ENCODE peak calls at places on chromosomes 4 and X, in nine cellular contexts. One of them, this sample, is unnamed.

GRCh38 chr4:184752496-184753275 is 18.8 kb upstream of the CENPU start:
- DNase-seq in stimulated activated CD4-positive, alpha-beta T cell treated with anti-CD3 and anti-CD28 coated beads, TNF-alpha, amount 100 ng/mL, for 48 hours: no peak
- DNase-seq in stimulated activated naive CD8-positive, alpha-beta T cell treated with anti-CD3 and anti-CD28 coated beads, Interleukin-15, Interleukin-2, amounts not matched to agents 100 U/mL and 50 U/mL, for 24 hours: no peak
- DNase-seq in left cardiac atrium: no peak
- DNase-seq in activated CD8-positive, alpha-beta memory T cell treated with anti-CD3 and anti-CD28 coated beads, Interleukin-2, amount 10 ng/mL, durations not matched to agents 7 days and 5 days: no peak
- DNase-seq in mesenchymal stem cell: no peak
- DNase-seq in NCI-H82: no peak
- DNase-seq in epithelial cell of esophagus: no peak
- DNase-seq in pons: no peak
- DNase-seq in this sample: no peak

GRCh38 chr4:134024251-134024650 is 177.3 kb downstream of the PABPC4L start:
- DNase-seq in left cardiac atrium: no peak
- DNase-seq in pons: peak
- DNase-seq in NCI-H82: peak
- DNase-seq in activated CD8-positive, alpha-beta memory T cell treated with anti-CD3 and anti-CD28 coated beads, Interleukin-2, amount 10 ng/mL, durations not matched to agents 7 days and 5 days: no peak
- DNase-seq in epithelial cell of esophagus: peak
- DNase-seq in stimulated activated CD4-positive, alpha-beta T cell treated with anti-CD3 and anti-CD28 coated beads, TNF-alpha, amount 100 ng/mL, for 48 hours: no peak
- DNase-seq in mesenchymal stem cell: peak
- DNase-seq in stimulated activated naive CD8-positive, alpha-beta T cell treated with anti-CD3 and anti-CD28 coated beads, Interleukin-15, Interleukin-2, amounts not matched to agents 100 U/mL and 50 U/mL, for 24 hours: no peak
- DNase-seq in this sample: peak

GRCh38 chrX:115940888-115941332 is 229.6 kb upstream of the AGTR2 start:
- DNase-seq in mesenchymal stem cell: peak
- DNase-seq in stimulated activated naive CD8-positive, alpha-beta T cell treated with anti-CD3 and anti-CD28 coated beads, Interleukin-15, Interleukin-2, amounts not matched to agents 100 U/mL and 50 U/mL, for 24 hours: no peak
- DNase-seq in stimulated activated CD4-positive, alpha-beta T cell treated with anti-CD3 and anti-CD28 coated beads, TNF-alpha, amount 100 ng/mL, for 48 hours: no peak
- DNase-seq in pons: peak
- DNase-seq in left cardiac atrium: peak
- DNase-seq in NCI-H82: peak
- DNase-seq in epithelial cell of esophagus: peak
- DNase-seq in activated CD8-positive, alpha-beta memory T cell treated with anti-CD3 and anti-CD28 coated beads, Interleukin-2, amount 10 ng/mL, durations not matched to agents 7 days and 5 days: no peak
- DNase-seq in this sample: no peak

GRCh38 chrX:627510-627964 is 3.1 kb upstream of the SHOX start:
- DNase-seq in NCI-H82: peak
- DNase-seq in mesenchymal stem cell: no peak
- DNase-seq in activated CD8-positive, alpha-beta memory T cell treated with anti-CD3 and anti-CD28 coated beads, Interleukin-2, amount 10 ng/mL, durations not matched to agents 7 days and 5 days: no peak
- DNase-seq in left cardiac atrium: no peak
- DNase-seq in epithelial cell of esophagus: no peak
- DNase-seq in stimulated activated naive CD8-positive, alpha-beta T cell treated with anti-CD3 and anti-CD28 coated beads, Interleukin-15, Interleukin-2, amounts not matched to agents 100 U/mL and 50 U/mL, for 24 hours: no peak
- DNase-seq in pons: no peak
- DNase-seq in stimulated activated CD4-positive, alpha-beta T cell treated with anti-CD3 and anti-CD28 coated beads, TNF-alpha, amount 100 ng/mL, for 48 hours: no peak
- DNase-seq in this sample: no peak

GRCh38 chrX:3262906-3263305 is 83.5 kb downstream of the MXRA5 start:
- DNase-seq in left cardiac atrium: no peak
- DNase-seq in activated CD8-positive, alpha-beta memory T cell treated with anti-CD3 and anti-CD28 coated beads, Interleukin-2, amount 10 ng/mL, durations not matched to agents 7 days and 5 days: no peak
- DNase-seq in NCI-H82: no peak
- DNase-seq in stimulated activated naive CD8-positive, alpha-beta T cell treated with anti-CD3 and anti-CD28 coated beads, Interleukin-15, Interleukin-2, amounts not matched to agents 100 U/mL and 50 U/mL, for 24 hours: no peak
- DNase-seq in mesenchymal stem cell: peak
- DNase-seq in pons: no peak
- DNase-seq in epithelial cell of esophagus: peak
- DNase-seq in stimulated activated CD4-positive, alpha-beta T cell treated with anti-CD3 and anti-CD28 coated beads, TNF-alpha, amount 100 ng/mL, for 48 hours: no peak
- DNase-seq in this sample: peak

GRCh38 chr4:166252487-166253402 is 379.7 kb downstream of the TLL1 start:
- DNase-seq in mesenchymal stem cell: peak
- DNase-seq in pons: no peak
- DNase-seq in activated CD8-positive, alpha-beta memory T cell treated with anti-CD3 and anti-CD28 coated beads, Interleukin-2, amount 10 ng/mL, durations not matched to agents 7 days and 5 days: no peak
- DNase-seq in epithelial cell of esophagus: peak
- DNase-seq in NCI-H82: peak
- DNase-seq in stimulated activated CD4-positive, alpha-beta T cell treated with anti-CD3 and anti-CD28 coated beads, TNF-alpha, amount 100 ng/mL, for 48 hours: no peak
- DNase-seq in stimulated activated naive CD8-positive, alpha-beta T cell treated with anti-CD3 and anti-CD28 coated beads, Interleukin-15, Interleukin-2, amounts not matched to agents 100 U/mL and 50 U/mL, for 24 hours: no peak
- DNase-seq in left cardiac atrium: peak
- DNase-seq in this sample: peak

GRCh38 chr4:3729188-3729884 is 36.8 kb upstream of the ADRA2C start:
- DNase-seq in pons: no peak
- DNase-seq in NCI-H82: no peak
- DNase-seq in left cardiac atrium: no peak
- DNase-seq in stimulated activated CD4-positive, alpha-beta T cell treated with anti-CD3 and anti-CD28 coated beads, TNF-alpha, amount 100 ng/mL, for 48 hours: no peak
- DNase-seq in activated CD8-positive, alpha-beta memory T cell treated with anti-CD3 and anti-CD28 coated beads, Interleukin-2, amount 10 ng/mL, durations not matched to agents 7 days and 5 days: no peak
- DNase-seq in stimulated activated naive CD8-positive, alpha-beta T cell treated with anti-CD3 and anti-CD28 coated beads, Interleukin-15, Interleukin-2, amounts not matched to agents 100 U/mL and 50 U/mL, for 24 hours: no peak
- DNase-seq in mesenchymal stem cell: no peak
- DNase-seq in epithelial cell of esophagus: no peak
- DNase-seq in this sample: no peak

GRCh38 chr4:2891294-2891693 is 47.6 kb downstream of the ADD1 start:
- DNase-seq in activated CD8-positive, alpha-beta memory T cell treated with anti-CD3 and anti-CD28 coated beads, Interleukin-2, amount 10 ng/mL, durations not matched to agents 7 days and 5 days: no peak
- DNase-seq in stimulated activated naive CD8-positive, alpha-beta T cell treated with anti-CD3 and anti-CD28 coated beads, Interleukin-15, Interleukin-2, amounts not matched to agents 100 U/mL and 50 U/mL, for 24 hours: no peak
- DNase-seq in epithelial cell of esophagus: peak
- DNase-seq in NCI-H82: no peak
- DNase-seq in mesenchymal stem cell: peak
- DNase-seq in stimulated activated CD4-positive, alpha-beta T cell treated with anti-CD3 and anti-CD28 coated beads, TNF-alpha, amount 100 ng/mL, for 48 hours: no peak
- DNase-seq in left cardiac atrium: no peak
- DNase-seq in pons: no peak
- DNase-seq in this sample: peak

GRCh38 chrX:109783712-109784109 is 50.7 kb upstream of the ACSL4 start:
- DNase-seq in NCI-H82: no peak
- DNase-seq in stimulated activated CD4-positive, alpha-beta T cell treated with anti-CD3 and anti-CD28 coated beads, TNF-alpha, amount 100 ng/mL, for 48 hours: no peak
- DNase-seq in left cardiac atrium: peak
- DNase-seq in epithelial cell of esophagus: peak
- DNase-seq in stimulated activated naive CD8-positive, alpha-beta T cell treated with anti-CD3 and anti-CD28 coated beads, Interleukin-15, Interleukin-2, amounts not matched to agents 100 U/mL and 50 U/mL, for 24 hours: no peak
- DNase-seq in pons: no peak
- DNase-seq in activated CD8-positive, alpha-beta memory T cell treated with anti-CD3 and anti-CD28 coated beads, Interleukin-2, amount 10 ng/mL, durations not matched to agents 7 days and 5 days: no peak
- DNase-seq in mesenchymal stem cell: no peak
- DNase-seq in this sample: peak

GRCh38 chr4:26337612-26338011 is 16.8 kb downstream of the RBPJ start:
- DNase-seq in epithelial cell of esophagus: no peak
- DNase-seq in stimulated activated CD4-positive, alpha-beta T cell treated with anti-CD3 and anti-CD28 coated beads, TNF-alpha, amount 100 ng/mL, for 48 hours: no peak
- DNase-seq in stimulated activated naive CD8-positive, alpha-beta T cell treated with anti-CD3 and anti-CD28 coated beads, Interleukin-15, Interleukin-2, amounts not matched to agents 100 U/mL and 50 U/mL, for 24 hours: no peak
- DNase-seq in left cardiac atrium: no peak
- DNase-seq in NCI-H82: no peak
- DNase-seq in mesenchymal stem cell: no peak
- DNase-seq in pons: no peak
- DNase-seq in activated CD8-positive, alpha-beta memory T cell treated with anti-CD3 and anti-CD28 coated beads, Interleukin-2, amount 10 ng/mL, durations not matched to agents 7 days and 5 days: no peak
- DNase-seq in this sample: no peak

GRCh38 chr4:22653752-22654151 is 39.0 kb upstream of the GBA3 start:
- DNase-seq in stimulated activated naive CD8-positive, alpha-beta T cell treated with anti-CD3 and anti-CD28 coated beads, Interleukin-15, Interleukin-2, amounts not matched to agents 100 U/mL and 50 U/mL, for 24 hours: no peak
- DNase-seq in activated CD8-positive, alpha-beta memory T cell treated with anti-CD3 and anti-CD28 coated beads, Interleukin-2, amount 10 ng/mL, durations not matched to agents 7 days and 5 days: no peak
- DNase-seq in stimulated activated CD4-positive, alpha-beta T cell treated with anti-CD3 and anti-CD28 coated beads, TNF-alpha, amount 100 ng/mL, for 48 hours: no peak
- DNase-seq in mesenchymal stem cell: no peak
- DNase-seq in epithelial cell of esophagus: no peak
- DNase-seq in left cardiac atrium: no peak
- DNase-seq in NCI-H82: no peak
- DNase-seq in pons: no peak
- DNase-seq in this sample: no peak

GRCh38 chr4:153122855-153123254 is 81.4 kb upstream of the TRIM2 start:
- DNase-seq in left cardiac atrium: no peak
- DNase-seq in NCI-H82: no peak
- DNase-seq in activated CD8-positive, alpha-beta memory T cell treated with anti-CD3 and anti-CD28 coated beads, Interleukin-2, amount 10 ng/mL, durations not matched to agents 7 days and 5 days: peak
- DNase-seq in stimulated activated CD4-positive, alpha-beta T cell treated with anti-CD3 and anti-CD28 coated beads, TNF-alpha, amount 100 ng/mL, for 48 hours: no peak
- DNase-seq in stimulated activated naive CD8-positive, alpha-beta T cell treated with anti-CD3 and anti-CD28 coated beads, Interleukin-15, Interleukin-2, amounts not matched to agents 100 U/mL and 50 U/mL, for 24 hours: no peak
- DNase-seq in mesenchymal stem cell: no peak
- DNase-seq in epithelial cell of esophagus: no peak
- DNase-seq in pons: no peak
- DNase-seq in this sample: no peak

GRCh38 chr4:181528570-181529184 is 714.5 kb upstream of the TENM3 start:
- DNase-seq in mesenchymal stem cell: peak
- DNase-seq in activated CD8-positive, alpha-beta memory T cell treated with anti-CD3 and anti-CD28 coated beads, Interleukin-2, amount 10 ng/mL, durations not matched to agents 7 days and 5 days: peak
- DNase-seq in stimulated activated CD4-positive, alpha-beta T cell treated with anti-CD3 and anti-CD28 coated beads, TNF-alpha, amount 100 ng/mL, for 48 hours: no peak
- DNase-seq in left cardiac atrium: peak
- DNase-seq in pons: peak
- DNase-seq in epithelial cell of esophagus: peak
- DNase-seq in NCI-H82: peak
- DNase-seq in stimulated activated naive CD8-positive, alpha-beta T cell treated with anti-CD3 and anti-CD28 coated beads, Interleukin-15, Interleukin-2, amounts not matched to agents 100 U/mL and 50 U/mL, for 24 hours: peak
- DNase-seq in this sample: peak

GRCh38 chr4:150782311-150782710 is 200.4 kb downstream of the MAB21L2 start:
- DNase-seq in activated CD8-positive, alpha-beta memory T cell treated with anti-CD3 and anti-CD28 coated beads, Interleukin-2, amount 10 ng/mL, durations not matched to agents 7 days and 5 days: no peak
- DNase-seq in NCI-H82: peak
- DNase-seq in epithelial cell of esophagus: no peak
- DNase-seq in left cardiac atrium: no peak
- DNase-seq in stimulated activated CD4-positive, alpha-beta T cell treated with anti-CD3 and anti-CD28 coated beads, TNF-alpha, amount 100 ng/mL, for 48 hours: no peak
- DNase-seq in pons: peak
- DNase-seq in stimulated activated naive CD8-positive, alpha-beta T cell treated with anti-CD3 and anti-CD28 coated beads, Interleukin-15, Interleukin-2, amounts not matched to agents 100 U/mL and 50 U/mL, for 24 hours: no peak
- DNase-seq in mesenchymal stem cell: peak
- DNase-seq in this sample: no peak

GRCh38 chrX:33109858-33110257 is 101.5 kb downstream of the DMD start:
- DNase-seq in stimulated activated CD4-positive, alpha-beta T cell treated with anti-CD3 and anti-CD28 coated beads, TNF-alpha, amount 100 ng/mL, for 48 hours: no peak
- DNase-seq in epithelial cell of esophagus: no peak
- DNase-seq in mesenchymal stem cell: no peak
- DNase-seq in NCI-H82: no peak
- DNase-seq in left cardiac atrium: no peak
- DNase-seq in stimulated activated naive CD8-positive, alpha-beta T cell treated with anti-CD3 and anti-CD28 coated beads, Interleukin-15, Interleukin-2, amounts not matched to agents 100 U/mL and 50 U/mL, for 24 hours: no peak
- DNase-seq in activated CD8-positive, alpha-beta memory T cell treated with anti-CD3 and anti-CD28 coated beads, Interleukin-2, amount 10 ng/mL, durations not matched to agents 7 days and 5 days: no peak
- DNase-seq in pons: peak
- DNase-seq in this sample: no peak

GRCh38 chrX:132488819-132489255 is at the start of gene MBNL3:
- DNase-seq in stimulated activated CD4-positive, alpha-beta T cell treated with anti-CD3 and anti-CD28 coated beads, TNF-alpha, amount 100 ng/mL, for 48 hours: peak
- DNase-seq in stimulated activated naive CD8-positive, alpha-beta T cell treated with anti-CD3 and anti-CD28 coated beads, Interleukin-15, Interleukin-2, amounts not matched to agents 100 U/mL and 50 U/mL, for 24 hours: peak
- DNase-seq in NCI-H82: peak
- DNase-seq in left cardiac atrium: peak
- DNase-seq in activated CD8-positive, alpha-beta memory T cell treated with anti-CD3 and anti-CD28 coated beads, Interleukin-2, amount 10 ng/mL, durations not matched to agents 7 days and 5 days: peak
- DNase-seq in pons: peak
- DNase-seq in mesenchymal stem cell: peak
- DNase-seq in epithelial cell of esophagus: peak
- DNase-seq in this sample: peak

GRCh38 chr4:163467371-163467770 is 6.2 kb downstream of the TKTL2 start:
- DNase-seq in epithelial cell of esophagus: peak
- DNase-seq in pons: no peak
- DNase-seq in activated CD8-positive, alpha-beta memory T cell treated with anti-CD3 and anti-CD28 coated beads, Interleukin-2, amount 10 ng/mL, durations not matched to agents 7 days and 5 days: no peak
- DNase-seq in left cardiac atrium: no peak
- DNase-seq in NCI-H82: no peak
- DNase-seq in stimulated activated naive CD8-positive, alpha-beta T cell treated with anti-CD3 and anti-CD28 coated beads, Interleukin-15, Interleukin-2, amounts not matched to agents 100 U/mL and 50 U/mL, for 24 hours: no peak
- DNase-seq in mesenchymal stem cell: no peak
- DNase-seq in stimulated activated CD4-positive, alpha-beta T cell treated with anti-CD3 and anti-CD28 coated beads, TNF-alpha, amount 100 ng/mL, for 48 hours: no peak
- DNase-seq in this sample: no peak

GRCh38 chrX:87098477-87098876 is 419.1 kb upstream of the KLHL4 start:
- DNase-seq in stimulated activated CD4-positive, alpha-beta T cell treated with anti-CD3 and anti-CD28 coated beads, TNF-alpha, amount 100 ng/mL, for 48 hours: no peak
- DNase-seq in NCI-H82: no peak
- DNase-seq in activated CD8-positive, alpha-beta memory T cell treated with anti-CD3 and anti-CD28 coated beads, Interleukin-2, amount 10 ng/mL, durations not matched to agents 7 days and 5 days: no peak
- DNase-seq in stimulated activated naive CD8-positive, alpha-beta T cell treated with anti-CD3 and anti-CD28 coated beads, Interleukin-15, Interleukin-2, amounts not matched to agents 100 U/mL and 50 U/mL, for 24 hours: no peak
- DNase-seq in epithelial cell of esophagus: no peak
- DNase-seq in left cardiac atrium: no peak
- DNase-seq in mesenchymal stem cell: no peak
- DNase-seq in pons: no peak
- DNase-seq in this sample: no peak

GRCh38 chr4:79682161-79682560 is 274.1 kb upstream of the GK2 start:
- DNase-seq in activated CD8-positive, alpha-beta memory T cell treated with anti-CD3 and anti-CD28 coated beads, Interleukin-2, amount 10 ng/mL, durations not matched to agents 7 days and 5 days: no peak
- DNase-seq in left cardiac atrium: no peak
- DNase-seq in NCI-H82: no peak
- DNase-seq in epithelial cell of esophagus: peak
- DNase-seq in pons: no peak
- DNase-seq in mesenchymal stem cell: no peak
- DNase-seq in stimulated activated CD4-positive, alpha-beta T cell treated with anti-CD3 and anti-CD28 coated beads, TNF-alpha, amount 100 ng/mL, for 48 hours: no peak
- DNase-seq in stimulated activated naive CD8-positive, alpha-beta T cell treated with anti-CD3 and anti-CD28 coated beads, Interleukin-15, Interleukin-2, amounts not matched to agents 100 U/mL and 50 U/mL, for 24 hours: no peak
- DNase-seq in this sample: peak

GRCh38 chrX:71366674-71367256 is 608 bp downstream of the TAF1 start:
- DNase-seq in NCI-H82: peak
- DNase-seq in epithelial cell of esophagus: peak
- DNase-seq in left cardiac atrium: no peak
- DNase-seq in pons: no peak
- DNase-seq in stimulated activated CD4-positive, alpha-beta T cell treated with anti-CD3 and anti-CD28 coated beads, TNF-alpha, amount 100 ng/mL, for 48 hours: no peak
- DNase-seq in stimulated activated naive CD8-positive, alpha-beta T cell treated with anti-CD3 and anti-CD28 coated beads, Interleukin-15, Interleukin-2, amounts not matched to agents 100 U/mL and 50 U/mL, for 24 hours: peak
- DNase-seq in activated CD8-positive, alpha-beta memory T cell treated with anti-CD3 and anti-CD28 coated beads, Interleukin-2, amount 10 ng/mL, durations not matched to agents 7 days and 5 days: peak
- DNase-seq in mesenchymal stem cell: peak
- DNase-seq in this sample: no peak

GRCh38 chrX:140477987-140478386 is 26.9 kb downstream of the SOX3 start:
- DNase-seq in NCI-H82: no peak
- DNase-seq in stimulated activated naive CD8-positive, alpha-beta T cell treated with anti-CD3 and anti-CD28 coated beads, Interleukin-15, Interleukin-2, amounts not matched to agents 100 U/mL and 50 U/mL, for 24 hours: no peak
- DNase-seq in stimulated activated CD4-positive, alpha-beta T cell treated with anti-CD3 and anti-CD28 coated beads, TNF-alpha, amount 100 ng/mL, for 48 hours: no peak
- DNase-seq in mesenchymal stem cell: no peak
- DNase-seq in activated CD8-positive, alpha-beta memory T cell treated with anti-CD3 and anti-CD28 coated beads, Interleukin-2, amount 10 ng/mL, durations not matched to agents 7 days and 5 days: no peak
- DNase-seq in left cardiac atrium: no peak
- DNase-seq in pons: no peak
- DNase-seq in epithelial cell of esophagus: no peak
- DNase-seq in this sample: no peak

GRCh38 chr4:24236532-24236931 is 346.7 kb upstream of the PPARGC1A start:
- DNase-seq in left cardiac atrium: no peak
- DNase-seq in stimulated activated CD4-positive, alpha-beta T cell treated with anti-CD3 and anti-CD28 coated beads, TNF-alpha, amount 100 ng/mL, for 48 hours: no peak
- DNase-seq in NCI-H82: no peak
- DNase-seq in epithelial cell of esophagus: peak
- DNase-seq in activated CD8-positive, alpha-beta memory T cell treated with anti-CD3 and anti-CD28 coated beads, Interleukin-2, amount 10 ng/mL, durations not matched to agents 7 days and 5 days: no peak
- DNase-seq in stimulated activated naive CD8-positive, alpha-beta T cell treated with anti-CD3 and anti-CD28 coated beads, Interleukin-15, Interleukin-2, amounts not matched to agents 100 U/mL and 50 U/mL, for 24 hours: no peak
- DNase-seq in mesenchymal stem cell: peak
- DNase-seq in pons: no peak
- DNase-seq in this sample: no peak

GRCh38 chr4:100060765-100061416 is 110.8 kb upstream of the H2AZ1 start:
- DNase-seq in left cardiac atrium: no peak
- DNase-seq in activated CD8-positive, alpha-beta memory T cell treated with anti-CD3 and anti-CD28 coated beads, Interleukin-2, amount 10 ng/mL, durations not matched to agents 7 days and 5 days: no peak
- DNase-seq in epithelial cell of esophagus: no peak
- DNase-seq in stimulated activated CD4-positive, alpha-beta T cell treated with anti-CD3 and anti-CD28 coated beads, TNF-alpha, amount 100 ng/mL, for 48 hours: no peak
- DNase-seq in pons: no peak
- DNase-seq in stimulated activated naive CD8-positive, alpha-beta T cell treated with anti-CD3 and anti-CD28 coated beads, Interleukin-15, Interleukin-2, amounts not matched to agents 100 U/mL and 50 U/mL, for 24 hours: no peak
- DNase-seq in NCI-H82: no peak
- DNase-seq in mesenchymal stem cell: no peak
- DNase-seq in this sample: no peak

GRCh38 chr4:143358923-143359694 is 22.4 kb downstream of the GAB1 start:
- DNase-seq in NCI-H82: no peak
- DNase-seq in stimulated activated CD4-positive, alpha-beta T cell treated with anti-CD3 and anti-CD28 coated beads, TNF-alpha, amount 100 ng/mL, for 48 hours: no peak
- DNase-seq in stimulated activated naive CD8-positive, alpha-beta T cell treated with anti-CD3 and anti-CD28 coated beads, Interleukin-15, Interleukin-2, amounts not matched to agents 100 U/mL and 50 U/mL, for 24 hours: peak
- DNase-seq in mesenchymal stem cell: peak
- DNase-seq in left cardiac atrium: no peak
- DNase-seq in pons: no peak
- DNase-seq in activated CD8-positive, alpha-beta memory T cell treated with anti-CD3 and anti-CD28 coated beads, Interleukin-2, amount 10 ng/mL, durations not matched to agents 7 days and 5 days: peak
- DNase-seq in epithelial cell of esophagus: peak
- DNase-seq in this sample: peak

GRCh38 chrX:47958943-47959342 is 44.8 kb downstream of the ZNF182 start:
- DNase-seq in stimulated activated naive CD8-positive, alpha-beta T cell treated with anti-CD3 and anti-CD28 coated beads, Interleukin-15, Interleukin-2, amounts not matched to agents 100 U/mL and 50 U/mL, for 24 hours: no peak
- DNase-seq in pons: no peak
- DNase-seq in NCI-H82: peak
- DNase-seq in left cardiac atrium: no peak
- DNase-seq in activated CD8-positive, alpha-beta memory T cell treated with anti-CD3 and anti-CD28 coated beads, Interleukin-2, amount 10 ng/mL, durations not matched to agents 7 days and 5 days: no peak
- DNase-seq in mesenchymal stem cell: no peak
- DNase-seq in stimulated activated CD4-positive, alpha-beta T cell treated with anti-CD3 and anti-CD28 coated beads, TNF-alpha, amount 100 ng/mL, for 48 hours: no peak
- DNase-seq in epithelial cell of esophagus: peak
- DNase-seq in this sample: no peak

GRCh38 chrX:72142094-72142843 is 10.6 kb upstream of the RTL5 start:
- DNase-seq in stimulated activated CD4-positive, alpha-beta T cell treated with anti-CD3 and anti-CD28 coated beads, TNF-alpha, amount 100 ng/mL, for 48 hours: no peak
- DNase-seq in NCI-H82: peak
- DNase-seq in mesenchymal stem cell: no peak
- DNase-seq in stimulated activated naive CD8-positive, alpha-beta T cell treated with anti-CD3 and anti-CD28 coated beads, Interleukin-15, Interleukin-2, amounts not matched to agents 100 U/mL and 50 U/mL, for 24 hours: no peak
- DNase-seq in epithelial cell of esophagus: no peak
- DNase-seq in left cardiac atrium: no peak
- DNase-seq in activated CD8-positive, alpha-beta memory T cell treated with anti-CD3 and anti-CD28 coated beads, Interleukin-2, amount 10 ng/mL, durations not matched to agents 7 days and 5 days: no peak
- DNase-seq in pons: no peak
- DNase-seq in this sample: no peak

GRCh38 chr4:186097386-186097785 is 7.1 kb upstream of the FAM149A start:
- DNase-seq in pons: no peak
- DNase-seq in NCI-H82: no peak
- DNase-seq in epithelial cell of esophagus: no peak
- DNase-seq in left cardiac atrium: no peak
- DNase-seq in activated CD8-positive, alpha-beta memory T cell treated with anti-CD3 and anti-CD28 coated beads, Interleukin-2, amount 10 ng/mL, durations not matched to agents 7 days and 5 days: no peak
- DNase-seq in stimulated activated CD4-positive, alpha-beta T cell treated with anti-CD3 and anti-CD28 coated beads, TNF-alpha, amount 100 ng/mL, for 48 hours: no peak
- DNase-seq in mesenchymal stem cell: no peak
- DNase-seq in stimulated activated naive CD8-positive, alpha-beta T cell treated with anti-CD3 and anti-CD28 coated beads, Interleukin-15, Interleukin-2, amounts not matched to agents 100 U/mL and 50 U/mL, for 24 hours: no peak
- DNase-seq in this sample: no peak

GRCh38 chr4:9976781-9977180 is 44.5 kb downstream of the SLC2A9 start:
- DNase-seq in NCI-H82: no peak
- DNase-seq in epithelial cell of esophagus: no peak
- DNase-seq in mesenchymal stem cell: no peak
- DNase-seq in left cardiac atrium: no peak
- DNase-seq in activated CD8-positive, alpha-beta memory T cell treated with anti-CD3 and anti-CD28 coated beads, Interleukin-2, amount 10 ng/mL, durations not matched to agents 7 days and 5 days: peak
- DNase-seq in stimulated activated CD4-positive, alpha-beta T cell treated with anti-CD3 and anti-CD28 coated beads, TNF-alpha, amount 100 ng/mL, for 48 hours: no peak
- DNase-seq in stimulated activated naive CD8-positive, alpha-beta T cell treated with anti-CD3 and anti-CD28 coated beads, Interleukin-15, Interleukin-2, amounts not matched to agents 100 U/mL and 50 U/mL, for 24 hours: no peak
- DNase-seq in pons: no peak
- DNase-seq in this sample: no peak

GRCh38 chr4:70505152-70505748 is 13.1 kb upstream of the AMTN start:
- DNase-seq in stimulated activated CD4-positive, alpha-beta T cell treated with anti-CD3 and anti-CD28 coated beads, TNF-alpha, amount 100 ng/mL, for 48 hours: peak
- DNase-seq in activated CD8-positive, alpha-beta memory T cell treated with anti-CD3 and anti-CD28 coated beads, Interleukin-2, amount 10 ng/mL, durations not matched to agents 7 days and 5 days: peak
- DNase-seq in epithelial cell of esophagus: peak
- DNase-seq in pons: peak
- DNase-seq in left cardiac atrium: peak
- DNase-seq in mesenchymal stem cell: peak
- DNase-seq in NCI-H82: peak
- DNase-seq in stimulated activated naive CD8-positive, alpha-beta T cell treated with anti-CD3 and anti-CD28 coated beads, Interleukin-15, Interleukin-2, amounts not matched to agents 100 U/mL and 50 U/mL, for 24 hours: peak
- DNase-seq in this sample: peak

GRCh38 chr4:77220841-77221613 is 64.0 kb downstream of the CCNG2 start:
- DNase-seq in stimulated activated CD4-positive, alpha-beta T cell treated with anti-CD3 and anti-CD28 coated beads, TNF-alpha, amount 100 ng/mL, for 48 hours: no peak
- DNase-seq in left cardiac atrium: peak
- DNase-seq in pons: no peak
- DNase-seq in epithelial cell of esophagus: peak
- DNase-seq in mesenchymal stem cell: no peak
- DNase-seq in NCI-H82: no peak
- DNase-seq in activated CD8-positive, alpha-beta memory T cell treated with anti-CD3 and anti-CD28 coated beads, Interleukin-2, amount 10 ng/mL, durations not matched to agents 7 days and 5 days: no peak
- DNase-seq in stimulated activated naive CD8-positive, alpha-beta T cell treated with anti-CD3 and anti-CD28 coated beads, Interleukin-15, Interleukin-2, amounts not matched to agents 100 U/mL and 50 U/mL, for 24 hours: no peak
- DNase-seq in this sample: peak

GRCh38 chr4:13322681-13323101 is 161.4 kb downstream of the RAB28 start:
- DNase-seq in left cardiac atrium: no peak
- DNase-seq in NCI-H82: no peak
- DNase-seq in mesenchymal stem cell: peak
- DNase-seq in stimulated activated naive CD8-positive, alpha-beta T cell treated with anti-CD3 and anti-CD28 coated beads, Interleukin-15, Interleukin-2, amounts not matched to agents 100 U/mL and 50 U/mL, for 24 hours: no peak
- DNase-seq in activated CD8-positive, alpha-beta memory T cell treated with anti-CD3 and anti-CD28 coated beads, Interleukin-2, amount 10 ng/mL, durations not matched to agents 7 days and 5 days: no peak
- DNase-seq in stimulated activated CD4-positive, alpha-beta T cell treated with anti-CD3 and anti-CD28 coated beads, TNF-alpha, amount 100 ng/mL, for 48 hours: no peak
- DNase-seq in epithelial cell of esophagus: peak
- DNase-seq in pons: no peak
- DNase-seq in this sample: no peak

This sample was measured in foreskin keratinocyte.